ENCODE peak calls at places on chromosomes 12 and 14, in seven cellular contexts. K, R, A, L, P, B and C are unnamed samples.

GRCh38 chr12:51028811-51029146 is 2.6 kb upstream of the SLC11A2 start:
- DNase-seq in P (no peak), R (no peak), L (no peak), K (no peak), A (no peak), B (no peak), C (no peak)

GRCh38 chr12:13102481-13103195 is 829 bp downstream of the GSG1 start:
- DNase-seq in A (no peak), L (no peak), B (no peak), P (no peak), R (no peak), K (no peak), C (no peak)

GRCh38 chr12:106000376-106001104 is 138.2 kb downstream of the NUAK1 start:
- DNase-seq in R (no peak), L (no peak), K (no peak), A (no peak), B (no peak), P (no peak), C (no peak)

GRCh38 chr14:35155962-35156361 is 33.6 kb downstream of the PRORP start:
- DNase-seq in A (peak), L (no peak), P (no peak), B (no peak), K (no peak), R (no peak), C (no peak)

GRCh38 chr14:100155881-100156645 is 3.4 kb downstream of the DEGS2 start:
- DNase-seq in R (no peak), L (peak), P (no peak), B (no peak), K (no peak), A (peak), C (peak)

GRCh38 chr12:66603458-66603857 is 75.4 kb downstream of the GRIP1 start:
- DNase-seq in R (no peak), K (no peak), P (no peak), B (no peak), L (no peak), A (no peak), C (no peak)

GRCh38 chr14:49923442-49923841 is 30.6 kb downstream of the ARF6 start:
- DNase-seq in B (no peak), P (no peak), R (no peak), L (no peak), K (no peak), A (no peak), C (no peak)

GRCh38 chr14:97603201-97603600 is 806.0 kb downstream of the VRK1 start:
- DNase-seq in K (no peak), R (no peak), A (no peak), L (no peak), B (no peak), P (no peak), C (no peak)

GRCh38 chr12:100234166-100234565 is 32.7 kb downstream of the DEPDC4 start:
- DNase-seq in L (no peak), B (no peak), R (no peak), P (no peak), A (no peak), K (no peak), C (peak)

GRCh38 chr12:123264642-123265041 is 7.0 kb downstream of the CDK2AP1 start:
- DNase-seq in K (no peak), B (peak), P (no peak), A (peak), L (peak), R (no peak), C (no peak)

GRCh38 chr14:86015916-86016315 is 486.0 kb downstream of the FLRT2 start:
- DNase-seq in K (no peak), A (no peak), P (no peak), L (no peak), B (no peak), R (no peak), C (no peak)

GRCh38 chr12:44431647-44432352 is 444.3 kb downstream of the NELL2 start:
- DNase-seq in A (no peak), P (peak), R (no peak), L (no peak), K (no peak), B (no peak), C (no peak)

GRCh38 chr14:75340921-75341320 is 62.3 kb downstream of the FOS start:
- DNase-seq in P (no peak), B (no peak), A (no peak), K (no peak), R (no peak), L (no peak), C (no peak)

GRCh38 chr12:8780389-8780788 is 42.0 kb upstream of the A2ML1 start:
- DNase-seq in B (peak), P (no peak), K (peak), R (no peak), L (peak), A (peak), C (peak)

GRCh38 chr12:108641446-108642268 is 8.0 kb upstream of the SELPLG start:
- DNase-seq in B (no peak), R (no peak), P (no peak), A (no peak), L (no peak), K (no peak), C (no peak)

GRCh38 chr14:53247596-53248370 is 94.7 kb upstream of the DDHD1 start:
- DNase-seq in P (no peak), K (no peak), R (no peak), B (no peak), L (no peak), A (no peak), C (no peak)

GRCh38 chr12:84542289-84542688 is 370.3 kb downstream of the SLC6A15 start:
- DNase-seq in L (no peak), B (no peak), P (no peak), R (no peak), A (no peak), K (no peak), C (no peak)

DNA sequence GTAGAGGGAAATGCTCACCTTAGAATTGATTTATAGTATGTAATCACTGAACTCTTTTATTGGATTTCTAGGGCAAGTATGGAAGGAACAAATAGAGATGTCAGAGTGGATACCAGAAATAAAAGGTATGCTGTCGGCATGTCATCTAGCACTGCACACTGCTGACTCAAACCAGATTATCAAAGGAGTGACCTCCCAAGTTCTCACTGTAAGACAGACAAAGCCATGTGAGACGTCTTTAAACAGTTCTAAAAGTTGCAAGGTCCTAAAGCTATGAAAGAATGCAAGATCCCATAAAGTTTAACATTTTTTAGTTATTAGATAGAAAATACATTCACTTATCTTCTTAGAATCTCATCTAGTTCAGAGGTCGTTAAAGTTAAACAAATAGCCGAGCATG is 70.0 kb upstream of the CPM start:
- DNase-seq in B (no peak), L (no peak), K (no peak), R (no peak), P (no peak), A (no peak), C (no peak)
- TF ChIP-seq JUND in B (no peak), L (no peak), K (no peak), R (no peak), P (no peak), A (no peak), C (no peak)

DNA sequence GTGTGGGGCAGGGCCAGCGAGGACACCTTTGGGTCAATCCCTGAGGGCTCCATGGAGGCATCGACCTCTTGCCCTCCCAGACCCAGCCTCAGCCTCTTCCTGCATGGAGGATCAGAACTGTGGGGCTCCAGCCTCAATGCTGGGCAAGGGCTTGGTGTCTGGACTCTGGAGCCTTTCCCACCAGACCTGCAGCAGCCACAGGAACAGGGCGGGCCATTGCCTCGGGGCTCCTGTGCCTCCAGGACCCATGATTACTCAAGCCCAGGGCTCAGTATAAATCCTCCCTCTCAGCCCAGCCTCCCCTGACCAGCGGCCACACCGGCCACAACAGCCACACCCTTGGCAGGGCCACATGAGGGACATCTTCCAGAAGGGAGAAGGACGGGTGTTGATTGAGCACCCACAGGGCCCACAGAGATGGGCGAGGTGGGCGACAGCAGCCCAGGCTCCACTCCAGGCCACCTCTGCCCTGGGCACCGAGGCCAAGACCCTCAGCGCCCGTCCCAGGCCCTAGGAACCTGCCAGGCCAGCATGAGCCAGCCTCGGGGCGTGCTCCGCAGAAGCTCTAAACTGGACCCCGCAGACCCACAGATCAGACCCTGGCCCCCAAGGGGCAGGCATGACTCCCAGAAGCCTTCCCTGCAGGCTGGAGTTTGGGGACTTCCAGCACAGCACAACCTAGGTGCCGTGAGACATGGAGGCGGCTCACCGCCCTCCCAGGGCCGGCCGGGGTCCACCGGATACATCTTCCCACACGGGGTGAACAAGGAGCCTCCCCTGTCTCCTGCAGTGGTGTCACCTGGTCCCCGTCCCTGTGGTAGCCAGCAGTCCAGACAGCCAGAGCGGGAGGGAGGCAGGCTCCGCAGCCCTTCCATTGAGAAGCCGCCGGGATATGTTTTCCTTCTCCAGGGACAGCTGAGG is 25.1 kb downstream of the NCOR2 start:
- DNase-seq in P (no peak), B (no peak), A (no peak), L (no peak), R (no peak), K (no peak), C (no peak)
- TF ChIP-seq JUND in P (no peak), B (no peak), A (no peak), L (no peak), R (no peak), K (no peak), C (no peak)

DNA sequence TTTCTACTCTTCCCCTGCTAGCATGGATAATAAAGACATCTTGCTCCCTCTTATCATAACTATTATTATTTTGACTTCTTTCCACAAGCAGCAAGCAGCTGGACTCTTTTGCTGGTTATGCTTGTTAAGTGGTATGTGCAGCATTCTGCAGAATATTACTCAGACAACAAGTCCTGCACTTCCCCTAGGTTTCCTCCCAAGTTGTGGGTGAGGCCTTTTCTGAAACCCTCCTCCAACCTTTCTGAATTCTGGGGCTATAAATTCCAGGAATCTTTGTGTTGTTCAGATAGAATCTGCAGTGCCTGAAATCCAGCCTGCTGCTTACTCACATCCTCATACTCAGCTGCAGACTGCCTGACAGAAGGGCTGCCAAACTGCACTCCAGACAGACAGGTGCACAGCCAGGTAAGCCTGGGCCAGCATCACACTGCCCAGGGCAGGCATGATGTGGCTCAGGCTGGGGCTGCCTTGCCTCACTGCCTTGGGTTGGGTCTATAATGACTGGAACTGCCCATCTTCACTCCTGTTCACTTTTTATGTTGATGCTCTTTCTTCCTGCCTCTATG is 6.2 kb upstream of the DHRS2 start:
- DNase-seq in R (no peak), A (no peak), P (no peak), B (no peak), L (no peak), K (no peak), C (no peak)
- TF ChIP-seq JUND in R (no peak), A (no peak), P (no peak), B (no peak), L (no peak), K (no peak), C (no peak)

GRCh38 chr12:103864710-103865109 is 23.7 kb upstream of the NT5DC3 start:
- DNase-seq in R (no peak), K (no peak), A (no peak), P (no peak), L (peak), B (no peak), C (no peak)

GRCh38 chr12:103865151-103865730 is 24.2 kb upstream of the NT5DC3 start:
- DNase-seq in R (no peak), P (no peak), B (no peak), A (no peak), K (no peak), L (no peak), C (no peak)

GRCh38 chr12:103868215-103868614 is 27.2 kb upstream of the NT5DC3 start:
- DNase-seq in B (no peak), P (no peak), L (no peak), K (no peak), R (no peak), A (no peak), C (no peak)
- TF ChIP-seq JUND in B (no peak), P (no peak), L (no peak), K (no peak), R (no peak), A (peak), C (no peak)